ENCODE peak calls at places on chromosomes 3 and 15, in nine cellular contexts. One of them, this sample, is unnamed.

GRCh38 chr3:127732879-127733350 is 60.2 kb downstream of the ABTB1 start:
- DNase-seq in psoas muscle: no peak
- DNase-seq in CD8-positive, alpha-beta memory T cell: no peak
- DNase-seq in SJSA1: no peak
- DNase-seq in neuronal stem cell: no peak
- DNase-seq in naive thymus-derived CD4-positive, alpha-beta T cell: no peak
- DNase-seq in MM.1S: no peak
- DNase-seq in ovary: no peak
- DNase-seq in heart right ventricle: no peak
- DNase-seq in this sample: no peak

GRCh38 chr3:124263168-124263567 is 271.2 kb upstream of the ROPN1 start:
- DNase-seq in psoas muscle: no peak
- DNase-seq in CD8-positive, alpha-beta memory T cell: no peak
- DNase-seq in SJSA1: peak
- DNase-seq in neuronal stem cell: no peak
- DNase-seq in naive thymus-derived CD4-positive, alpha-beta T cell: no peak
- DNase-seq in MM.1S: no peak
- DNase-seq in ovary: no peak
- DNase-seq in heart right ventricle: no peak
- DNase-seq in this sample: no peak

GRCh38 chr3:148950806-148951205 is 40.5 kb upstream of the GYG1 start:
- DNase-seq in psoas muscle: no peak
- DNase-seq in CD8-positive, alpha-beta memory T cell: no peak
- DNase-seq in SJSA1: no peak
- DNase-seq in neuronal stem cell: no peak
- DNase-seq in naive thymus-derived CD4-positive, alpha-beta T cell: no peak
- DNase-seq in MM.1S: peak
- DNase-seq in ovary: no peak
- DNase-seq in heart right ventricle: no peak
- DNase-seq in this sample: no peak

GRCh38 chr15:76340802-76341365 is 4.3 kb downstream of the ISL2 start:
- DNase-seq in psoas muscle: peak
- DNase-seq in CD8-positive, alpha-beta memory T cell: peak
- DNase-seq in SJSA1: peak
- DNase-seq in neuronal stem cell: no peak
- DNase-seq in naive thymus-derived CD4-positive, alpha-beta T cell: no peak
- DNase-seq in MM.1S: peak
- DNase-seq in ovary: no peak
- DNase-seq in heart right ventricle: no peak
- DNase-seq in this sample: peak

GRCh38 chr15:64589435-64590084 is 129.2 kb downstream of the ZNF609 start:
- DNase-seq in psoas muscle: no peak
- DNase-seq in CD8-positive, alpha-beta memory T cell: no peak
- DNase-seq in SJSA1: no peak
- DNase-seq in neuronal stem cell: no peak
- DNase-seq in naive thymus-derived CD4-positive, alpha-beta T cell: no peak
- DNase-seq in MM.1S: no peak
- DNase-seq in ovary: no peak
- DNase-seq in heart right ventricle: no peak
- DNase-seq in this sample: no peak

GRCh38 chr15:89419370-89419984 is 76.9 kb downstream of the RHCG start:
- DNase-seq in psoas muscle: peak
- DNase-seq in CD8-positive, alpha-beta memory T cell: no peak
- DNase-seq in SJSA1: no peak
- DNase-seq in neuronal stem cell: peak
- DNase-seq in naive thymus-derived CD4-positive, alpha-beta T cell: no peak
- DNase-seq in MM.1S: no peak
- DNase-seq in ovary: no peak
- DNase-seq in heart right ventricle: peak
- DNase-seq in this sample: no peak

GRCh38 chr15:101368868-101369642 is 74.0 kb upstream of the SNRPA1 start:
- DNase-seq in psoas muscle: peak
- DNase-seq in CD8-positive, alpha-beta memory T cell: no peak
- DNase-seq in SJSA1: no peak
- DNase-seq in neuronal stem cell: no peak
- DNase-seq in naive thymus-derived CD4-positive, alpha-beta T cell: no peak
- DNase-seq in MM.1S: no peak
- DNase-seq in ovary: no peak
- DNase-seq in heart right ventricle: peak
- DNase-seq in this sample: no peak

GRCh38 chr3:25173610-25174009 is 254.5 kb upstream of the RARB start:
- DNase-seq in psoas muscle: no peak
- DNase-seq in CD8-positive, alpha-beta memory T cell: no peak
- DNase-seq in SJSA1: no peak
- DNase-seq in neuronal stem cell: no peak
- DNase-seq in naive thymus-derived CD4-positive, alpha-beta T cell: no peak
- DNase-seq in MM.1S: no peak
- DNase-seq in ovary: no peak
- DNase-seq in heart right ventricle: no peak
- DNase-seq in this sample: no peak

GRCh38 chr3:186782542-186783069 is 771 bp upstream of the EIF4A2 start:
- DNase-seq in psoas muscle: no peak
- DNase-seq in CD8-positive, alpha-beta memory T cell: no peak
- DNase-seq in SJSA1: no peak
- DNase-seq in neuronal stem cell: no peak
- DNase-seq in naive thymus-derived CD4-positive, alpha-beta T cell: no peak
- DNase-seq in MM.1S: peak
- DNase-seq in ovary: no peak
- DNase-seq in heart right ventricle: no peak
- DNase-seq in this sample: no peak

GRCh38 chr3:97958396-97958795 is 13.8 kb downstream of the RIOX2 start:
- DNase-seq in psoas muscle: no peak
- DNase-seq in CD8-positive, alpha-beta memory T cell: no peak
- DNase-seq in SJSA1: no peak
- DNase-seq in neuronal stem cell: no peak
- DNase-seq in naive thymus-derived CD4-positive, alpha-beta T cell: no peak
- DNase-seq in MM.1S: no peak
- DNase-seq in ovary: no peak
- DNase-seq in heart right ventricle: no peak
- DNase-seq in this sample: no peak

GRCh38 chr3:117735481-117736101 is 1026.0 kb downstream of the TUSC7 start:
- DNase-seq in psoas muscle: no peak
- DNase-seq in CD8-positive, alpha-beta memory T cell: no peak
- DNase-seq in SJSA1: peak
- DNase-seq in neuronal stem cell: no peak
- DNase-seq in naive thymus-derived CD4-positive, alpha-beta T cell: no peak
- DNase-seq in MM.1S: no peak
- DNase-seq in ovary: no peak
- DNase-seq in heart right ventricle: no peak
- DNase-seq in this sample: no peak

GRCh38 chr15:69462030-69462492 is 9.4 kb downstream of the RPLP1 start:
- DNase-seq in psoas muscle: peak
- DNase-seq in CD8-positive, alpha-beta memory T cell: no peak
- DNase-seq in SJSA1: no peak
- DNase-seq in neuronal stem cell: no peak
- DNase-seq in naive thymus-derived CD4-positive, alpha-beta T cell: no peak
- DNase-seq in MM.1S: no peak
- DNase-seq in ovary: peak
- DNase-seq in heart right ventricle: peak
- DNase-seq in this sample: peak

GRCh38 chr3:192864943-192865342 is 52.7 kb downstream of the MB21D2 start:
- DNase-seq in psoas muscle: no peak
- DNase-seq in CD8-positive, alpha-beta memory T cell: no peak
- DNase-seq in SJSA1: no peak
- DNase-seq in neuronal stem cell: no peak
- DNase-seq in naive thymus-derived CD4-positive, alpha-beta T cell: no peak
- DNase-seq in MM.1S: peak
- DNase-seq in ovary: peak
- DNase-seq in heart right ventricle: no peak
- DNase-seq in this sample: peak

GRCh38 chr3:71060536-71060935 is 523.0 kb downstream of the FOXP1 start:
- DNase-seq in psoas muscle: no peak
- DNase-seq in CD8-positive, alpha-beta memory T cell: no peak
- DNase-seq in SJSA1: no peak
- DNase-seq in neuronal stem cell: no peak
- DNase-seq in naive thymus-derived CD4-positive, alpha-beta T cell: peak
- DNase-seq in MM.1S: no peak
- DNase-seq in ovary: no peak
- DNase-seq in heart right ventricle: no peak
- DNase-seq in this sample: no peak
- H3K4me3 ChIP-seq in psoas muscle: peak
- H3K4me3 ChIP-seq in CD8-positive, alpha-beta memory T cell: peak
- H3K4me3 ChIP-seq in SJSA1: no peak
- H3K4me3 ChIP-seq in neuronal stem cell: no peak
- H3K4me3 ChIP-seq in naive thymus-derived CD4-positive, alpha-beta T cell: peak
- H3K4me3 ChIP-seq in MM.1S: no peak
- H3K4me3 ChIP-seq in ovary: no peak
- H3K4me3 ChIP-seq in heart right ventricle: peak
- H3K4me3 ChIP-seq in this sample: no peak

DNA sequence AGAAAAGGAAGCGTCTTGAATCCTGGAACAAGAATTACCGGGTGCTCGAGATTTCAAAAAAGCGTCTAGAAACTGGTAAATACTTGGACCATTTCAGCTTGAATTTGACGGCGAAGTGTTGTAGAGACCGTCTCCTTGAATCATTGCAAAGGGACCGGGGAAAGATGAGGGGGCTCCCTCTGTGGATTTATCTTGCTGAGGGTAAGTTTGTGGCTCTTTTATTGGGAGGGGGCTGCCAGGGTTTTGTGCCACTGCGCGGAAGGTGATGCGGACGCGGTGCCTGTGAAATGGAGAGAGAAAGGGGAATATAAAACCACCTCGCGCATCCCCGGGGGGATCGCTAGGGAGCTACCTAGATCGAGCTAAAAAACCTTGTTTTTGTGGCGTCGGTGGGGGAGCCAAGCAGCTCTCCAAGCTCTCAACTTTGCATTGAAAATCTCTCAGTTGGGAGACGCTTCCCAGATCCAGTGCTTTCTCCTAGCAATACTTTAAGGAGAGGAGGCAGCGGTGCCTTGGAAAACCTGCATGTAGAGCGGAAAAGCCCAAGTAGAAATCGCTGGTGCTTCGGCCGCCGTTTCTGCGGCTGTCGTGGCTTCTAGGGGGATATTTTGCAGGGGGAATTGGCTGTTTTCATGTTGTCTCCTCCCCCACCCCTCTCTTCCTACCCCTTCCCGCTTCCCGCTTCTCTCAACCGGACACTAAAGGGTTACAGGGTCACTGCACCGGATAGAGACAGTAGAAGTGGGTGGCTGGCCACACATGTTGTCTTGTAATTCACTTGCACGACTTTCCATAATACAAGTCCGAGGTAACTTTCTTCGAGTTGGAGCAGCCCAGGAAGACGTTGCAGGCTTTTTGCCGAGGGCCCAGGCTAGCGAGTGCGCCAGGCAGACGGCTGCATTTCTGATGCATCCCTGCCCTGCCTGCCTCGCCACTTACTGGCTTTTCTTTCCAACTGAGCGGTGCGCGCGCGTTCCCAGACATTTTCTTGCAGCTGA is 187.6 kb downstream of the NLGN1 start:
- DNase-seq in psoas muscle: no peak
- DNase-seq in CD8-positive, alpha-beta memory T cell: no peak
- DNase-seq in SJSA1: peak
- DNase-seq in neuronal stem cell: peak
- DNase-seq in naive thymus-derived CD4-positive, alpha-beta T cell: no peak
- DNase-seq in MM.1S: peak
- DNase-seq in ovary: peak
- DNase-seq in heart right ventricle: peak
- DNase-seq in this sample: peak
- H3K4me3 ChIP-seq in psoas muscle: peak
- H3K4me3 ChIP-seq in CD8-positive, alpha-beta memory T cell: no peak
- H3K4me3 ChIP-seq in SJSA1: peak
- H3K4me3 ChIP-seq in neuronal stem cell: peak
- H3K4me3 ChIP-seq in naive thymus-derived CD4-positive, alpha-beta T cell: no peak
- H3K4me3 ChIP-seq in MM.1S: peak
- H3K4me3 ChIP-seq in ovary: peak
- H3K4me3 ChIP-seq in heart right ventricle: peak
- H3K4me3 ChIP-seq in this sample: no peak

GRCh38 chr3:61562810-61563613 is 1.6 kb downstream of the PTPRG start:
- DNase-seq in psoas muscle: peak
- DNase-seq in CD8-positive, alpha-beta memory T cell: no peak
- DNase-seq in SJSA1: peak
- DNase-seq in neuronal stem cell: no peak
- DNase-seq in naive thymus-derived CD4-positive, alpha-beta T cell: no peak
- DNase-seq in MM.1S: peak
- DNase-seq in ovary: peak
- DNase-seq in heart right ventricle: peak
- DNase-seq in this sample: peak
- H3K4me3 ChIP-seq in psoas muscle: peak
- H3K4me3 ChIP-seq in CD8-positive, alpha-beta memory T cell: no peak
- H3K4me3 ChIP-seq in SJSA1: peak
- H3K4me3 ChIP-seq in neuronal stem cell: peak
- H3K4me3 ChIP-seq in naive thymus-derived CD4-positive, alpha-beta T cell: no peak
- H3K4me3 ChIP-seq in MM.1S: peak
- H3K4me3 ChIP-seq in ovary: peak
- H3K4me3 ChIP-seq in heart right ventricle: peak
- H3K4me3 ChIP-seq in this sample: peak

GRCh38 chr3:58042947-58043707 is 34.9 kb downstream of the FLNB start:
- DNase-seq in psoas muscle: no peak
- DNase-seq in CD8-positive, alpha-beta memory T cell: no peak
- DNase-seq in SJSA1: no peak
- DNase-seq in neuronal stem cell: no peak
- DNase-seq in naive thymus-derived CD4-positive, alpha-beta T cell: no peak
- DNase-seq in MM.1S: no peak
- DNase-seq in ovary: no peak
- DNase-seq in heart right ventricle: no peak
- DNase-seq in this sample: no peak

GRCh38 chr3:58041182-58041825 is 33.1 kb downstream of the FLNB start:
- DNase-seq in psoas muscle: no peak
- DNase-seq in CD8-positive, alpha-beta memory T cell: no peak
- DNase-seq in SJSA1: peak
- DNase-seq in neuronal stem cell: no peak
- DNase-seq in naive thymus-derived CD4-positive, alpha-beta T cell: no peak
- DNase-seq in MM.1S: no peak
- DNase-seq in ovary: no peak
- DNase-seq in heart right ventricle: no peak
- DNase-seq in this sample: no peak

GRCh38 chr3:58043933-58044332 is 35.7 kb downstream of the FLNB start:
- DNase-seq in psoas muscle: no peak
- DNase-seq in CD8-positive, alpha-beta memory T cell: no peak
- DNase-seq in SJSA1: no peak
- DNase-seq in neuronal stem cell: no peak
- DNase-seq in naive thymus-derived CD4-positive, alpha-beta T cell: no peak
- DNase-seq in MM.1S: no peak
- DNase-seq in ovary: no peak
- DNase-seq in heart right ventricle: no peak
- DNase-seq in this sample: no peak

GRCh38 chr3:58039609-58040008 is 31.4 kb downstream of the FLNB start:
- DNase-seq in psoas muscle: no peak
- DNase-seq in CD8-positive, alpha-beta memory T cell: no peak
- DNase-seq in SJSA1: no peak
- DNase-seq in neuronal stem cell: no peak
- DNase-seq in naive thymus-derived CD4-positive, alpha-beta T cell: no peak
- DNase-seq in MM.1S: no peak
- DNase-seq in ovary: no peak
- DNase-seq in heart right ventricle: no peak
- DNase-seq in this sample: no peak

DNA sequence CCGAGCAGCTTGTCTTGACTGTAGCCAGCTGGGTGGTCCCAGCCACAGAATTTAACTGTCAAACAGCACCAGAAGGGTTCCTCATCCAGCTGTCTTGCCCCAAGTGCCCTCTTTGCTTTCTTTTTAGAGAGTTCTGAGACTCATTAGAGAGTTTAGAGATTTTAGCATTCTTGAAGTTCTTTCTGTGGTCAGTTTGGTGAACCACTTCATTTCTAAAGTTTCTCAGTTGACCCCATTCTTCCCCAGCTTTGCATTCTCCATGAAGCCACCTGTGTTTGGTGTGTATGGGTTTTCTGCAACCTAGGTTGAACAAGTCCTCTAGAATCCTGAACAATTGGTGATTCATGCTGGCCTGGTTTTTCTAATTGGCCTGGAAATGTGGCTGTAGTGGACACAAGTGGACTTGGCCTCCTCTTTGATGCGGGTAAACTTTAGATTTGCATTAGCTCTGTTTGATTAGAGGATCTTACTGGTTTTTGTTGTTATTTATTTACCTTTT is 33.7 kb downstream of the FLNB start:
- DNase-seq in psoas muscle: no peak
- DNase-seq in CD8-positive, alpha-beta memory T cell: no peak
- DNase-seq in SJSA1: peak
- DNase-seq in neuronal stem cell: no peak
- DNase-seq in naive thymus-derived CD4-positive, alpha-beta T cell: no peak
- DNase-seq in MM.1S: peak
- DNase-seq in ovary: no peak
- DNase-seq in heart right ventricle: no peak
- DNase-seq in this sample: no peak
- H3K4me3 ChIP-seq in psoas muscle: no peak
- H3K4me3 ChIP-seq in CD8-positive, alpha-beta memory T cell: no peak
- H3K4me3 ChIP-seq in SJSA1: no peak
- H3K4me3 ChIP-seq in neuronal stem cell: no peak
- H3K4me3 ChIP-seq in naive thymus-derived CD4-positive, alpha-beta T cell: no peak
- H3K4me3 ChIP-seq in MM.1S: no peak
- H3K4me3 ChIP-seq in ovary: no peak
- H3K4me3 ChIP-seq in heart right ventricle: no peak
- H3K4me3 ChIP-seq in this sample: no peak

This sample was measured in mucosa of descending colon.